ENCODE peak calls at places on chromosomes 2 and 18, in five cellular contexts. N is WTC11, V is A549, K is HepG2, X is GM12878. C is an unnamed sample.

GRCh38 chr18:47595816-47596501 is 334.5 kb downstream of the SMAD2 start:
- DNase-seq in N (peak), V (peak), K (peak), X (peak), C (peak)

GRCh38 chr2:144211826-144212225 is 308.1 kb downstream of the ZEB2 start:
- DNase-seq in N (no peak), V (no peak), K (no peak), X (no peak), C (no peak)

GRCh38 chr2:126344498-126344897 is 311.5 kb upstream of the GYPC start:
- DNase-seq in N (no peak), V (no peak), K (no peak), X (no peak), C (no peak)

GRCh38 chr2:163155279-163155883 is 316.8 kb upstream of the KCNH7 start:
- DNase-seq in N (no peak), V (peak), K (peak), X (peak), C (peak)

GRCh38 chr2:95282458-95282857 is 8.2 kb downstream of the PROM2 start:
- DNase-seq in N (no peak), V (no peak), K (no peak), X (no peak), C (no peak)

GRCh38 chr18:3062798-3063563 is 50.0 kb upstream of the LPIN2 start:
- DNase-seq in N (peak), V (no peak), K (peak), X (no peak), C (peak)

GRCh38 chr18:10114727-10115463 is 201.1 kb downstream of the VAPA start:
- DNase-seq in N (no peak), V (no peak), K (no peak), X (no peak), C (no peak)

GRCh38 chr2:223087466-223087865 is 35.5 kb downstream of the KCNE4 start:
- DNase-seq in N (no peak), V (no peak), K (no peak), X (no peak), C (no peak)

GRCh38 chr2:181943411-181944124 is 42.1 kb upstream of the PPP1R1C start:
- DNase-seq in N (no peak), V (no peak), K (no peak), X (no peak), C (no peak)

GRCh38 chr2:51734115-51734514 is 702.2 kb upstream of the NRXN1 start:
- DNase-seq in N (no peak), V (no peak), K (no peak), X (no peak), C (no peak)
- TF ChIP-seq ESRRA in N (no peak), V (no peak), K (no peak), X (no peak), C (no peak)

GRCh38 chr2:236264256-236264655 is at the start of gene ASB18:
- DNase-seq in N (no peak), V (no peak), K (no peak), X (no peak), C (no peak)

GRCh38 chr2:236262238-236262637 is 2.0 kb downstream of the ASB18 start:
- DNase-seq in N (no peak), V (no peak), K (no peak), X (no peak), C (no peak)

GRCh38 chr2:236259371-236259770 is 4.8 kb downstream of the ASB18 start:
- DNase-seq in N (no peak), V (no peak), K (no peak), X (no peak), C (no peak)

GRCh38 chr2:236257575-236257974 is 6.6 kb downstream of the ASB18 start:
- DNase-seq in N (no peak), V (no peak), K (no peak), X (no peak), C (no peak)

GRCh38 chr2:236261452-236261851 is 2.8 kb downstream of the ASB18 start:
- DNase-seq in N (no peak), V (no peak), K (no peak), X (no peak), C (no peak)
- TF ChIP-seq MAX in N (no peak), V (no peak), K (no peak), X (no peak), C (no peak)

GRCh38 chr18:24727685-24728084 is 267.2 kb downstream of the HRH4 start:
- DNase-seq in N (peak), V (no peak), K (no peak), X (no peak), C (no peak)

GRCh38 chr18:24731981-24732380 is 271.5 kb downstream of the HRH4 start:
- DNase-seq in N (no peak), V (no peak), K (no peak), X (no peak), C (no peak)

GRCh38 chr18:24731158-24731557 is 270.7 kb downstream of the HRH4 start:
- DNase-seq in N (no peak), V (no peak), K (no peak), X (no peak), C (no peak)

GRCh38 chr18:24725644-24726043 is 265.2 kb downstream of the HRH4 start:
- DNase-seq in N (no peak), V (no peak), K (no peak), X (no peak), C (no peak)

DNA sequence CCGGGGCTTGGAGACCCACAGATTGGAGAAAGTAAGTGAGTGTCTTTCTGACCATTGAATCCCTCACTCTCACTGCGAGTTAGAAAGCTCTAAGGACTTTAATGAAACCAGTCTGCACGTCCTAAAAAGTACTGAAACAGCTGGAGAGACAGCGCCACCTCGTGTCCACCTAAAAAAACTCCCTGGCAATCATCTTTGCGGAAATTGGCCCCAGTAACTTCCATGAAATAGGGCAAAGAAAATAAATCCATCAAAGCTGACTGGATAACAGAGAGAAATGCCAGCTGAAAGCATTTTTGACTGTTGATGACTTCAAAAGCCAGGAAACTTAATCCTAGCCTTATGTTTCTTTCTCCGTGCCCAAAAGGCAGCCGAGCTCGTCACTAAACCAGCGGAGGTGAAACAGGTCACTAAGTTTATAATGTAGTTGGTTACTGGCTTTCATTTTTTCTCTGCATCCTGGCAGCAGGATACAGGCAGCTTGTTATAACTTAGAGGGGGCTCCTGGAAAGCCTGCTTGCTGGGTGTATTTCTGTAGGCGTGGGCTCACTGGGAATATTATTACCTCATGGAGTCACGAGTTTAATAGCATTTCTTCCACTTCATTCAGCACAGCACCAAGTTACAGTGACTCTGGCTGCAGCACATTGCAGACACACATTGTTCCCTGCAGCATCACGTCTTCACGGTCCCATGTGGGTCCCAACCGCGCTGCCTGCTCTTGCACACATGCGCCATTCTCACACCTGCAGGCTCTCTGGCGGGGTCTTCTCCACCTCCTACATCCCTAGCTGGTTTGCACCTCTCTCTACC is 266.5 kb downstream of the HRH4 start:
- DNase-seq in N (peak), V (peak), K (peak), X (no peak), C (peak)
- TF ChIP-seq ESRRA in N (no peak), V (no peak), K (no peak), X (no peak), C (no peak)

GRCh38 chr2:70888925-70889715 is 46.6 kb upstream of the ATP6V1B1 start:
- DNase-seq in N (peak), V (no peak), K (no peak), X (no peak), C (no peak)
- TF ChIP-seq MAX in N (no peak), V (no peak), K (peak), X (no peak), C (no peak)

DNA sequence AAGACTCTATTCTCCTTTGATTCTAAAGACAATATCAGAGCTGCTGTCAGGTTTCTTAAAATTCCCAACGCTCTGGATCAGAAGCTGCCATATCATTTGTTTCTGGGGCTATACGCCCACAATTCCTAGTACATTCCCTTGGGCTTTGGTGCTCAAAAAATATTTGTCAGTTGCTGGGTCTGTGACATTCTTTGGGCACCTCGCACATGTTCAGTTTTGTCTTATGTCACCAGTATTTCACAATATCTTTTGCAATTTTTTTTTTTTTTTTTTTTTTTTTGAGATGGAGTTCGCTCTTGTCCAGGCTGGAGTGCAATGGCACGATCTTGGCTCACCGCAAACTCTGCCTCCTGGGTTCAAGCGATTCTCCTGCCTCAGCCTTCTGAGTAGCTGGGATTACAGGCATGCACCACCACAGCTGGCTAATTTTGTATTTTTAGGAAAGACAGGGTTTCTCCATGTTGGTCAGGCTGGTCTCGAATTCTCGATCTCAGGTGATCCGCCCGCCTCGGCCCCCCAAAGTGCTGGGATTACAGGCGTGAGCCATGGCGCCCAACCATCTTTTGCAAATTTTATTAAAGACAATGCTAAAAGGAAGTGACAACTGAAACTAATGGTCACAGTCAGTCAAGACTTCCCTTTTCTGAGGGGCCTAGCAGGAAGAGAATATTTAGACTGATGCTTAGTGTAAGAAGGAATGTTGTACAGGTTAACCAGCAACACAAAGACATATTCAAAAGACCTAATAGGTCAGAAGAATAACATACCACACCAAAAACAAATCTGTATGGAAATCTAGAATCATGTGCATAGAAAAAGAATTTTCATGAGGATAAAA is 6.8 kb downstream of the ZNF397 start:
- DNase-seq in N (no peak), V (no peak), K (no peak), X (no peak), C (no peak)
- TF ChIP-seq ESRRA in N (no peak), V (no peak), K (no peak), X (no peak), C (no peak)

DNA sequence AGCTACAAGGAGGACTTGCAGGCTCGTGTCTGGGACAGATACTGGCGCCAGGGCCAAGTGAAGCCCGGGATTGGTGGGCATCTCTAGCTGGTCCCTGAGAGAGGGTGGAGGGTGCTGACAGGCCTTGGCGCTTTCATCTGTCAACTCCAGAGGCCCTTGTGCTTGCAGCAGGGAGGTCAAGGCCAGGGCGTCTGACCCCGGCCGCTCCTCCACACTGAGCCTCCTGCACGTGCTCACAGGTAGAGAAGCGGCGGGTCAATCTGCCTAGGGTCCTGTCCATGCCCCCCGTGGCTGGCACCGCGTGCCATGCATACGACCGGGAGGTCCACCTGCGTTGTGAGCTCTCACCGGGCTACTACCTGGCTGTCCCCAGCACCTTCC is 9.5 kb downstream of the CAPN10 start:
- DNase-seq in N (peak), V (no peak), K (no peak), X (no peak), C (no peak)
- TF ChIP-seq MAX in N (no peak), V (no peak), K (no peak), X (no peak), C (no peak)

GRCh38 chr2:53028259-53028658 is 739.3 kb upstream of the CHAC2 start:
- DNase-seq in N (no peak), V (no peak), K (no peak), X (no peak), C (no peak)
- TF ChIP-seq ESRRA in N (no peak), V (no peak), K (no peak), X (no peak), C (no peak)

C was measured in K562.